ENCODE peak calls at places on chromosomes 11 and 22, in six cellular contexts. U is effector memory CD4-positive, alpha-beta T cell; N is psoas muscle; C is ELR; D is coronary artery; J is memory B cell. Q is an unnamed sample.

GRCh38 chr11:26805001-26805400 is 83.1 kb upstream of the SLC5A12 start:
- DNase-seq in U (no peak), N (no peak), C (no peak), D (no peak), J (no peak), Q (no peak)

GRCh38 chr22:50528682-50529415 is 963 bp downstream of the TYMP start:
- DNase-seq in U (no peak), N (no peak), C (no peak), D (peak), J (no peak), Q (peak)

GRCh38 chr22:21710156-21710555 is 25.4 kb downstream of the YPEL1 start:
- DNase-seq in U (no peak), N (no peak), C (peak), D (no peak), J (no peak), Q (no peak)

GRCh38 chr11:1397146-1397861 is 7.6 kb downstream of the BRSK2 start:
- DNase-seq in U (no peak), N (peak), C (no peak), D (no peak), J (no peak), Q (peak)

GRCh38 chr22:49026476-49027121 is 801.1 kb downstream of the BRD1 start:
- DNase-seq in U (no peak), N (peak), C (no peak), D (no peak), J (no peak), Q (no peak)

GRCh38 chr11:67119577-67120391 is 721 bp downstream of the KDM2A start:
- DNase-seq in U (no peak), N (peak), C (peak), D (no peak), J (no peak), Q (peak)

GRCh38 chr22:19817561-19818263 is 37.0 kb downstream of the GNB1L start:
- DNase-seq in U (no peak), N (no peak), C (no peak), D (no peak), J (no peak), Q (no peak)

GRCh38 chr11:127789887-127790286 is 789.3 kb upstream of the KIRREL3 start:
- DNase-seq in U (no peak), N (no peak), C (peak), D (no peak), J (no peak), Q (no peak)

GRCh38 chr11:48045536-48045935 is 65.2 kb downstream of the PTPRJ start:
- DNase-seq in U (no peak), N (no peak), C (no peak), D (no peak), J (no peak), Q (no peak)